ENCODE peak calls at places on chromosomes 5 and 9, in six cellular contexts. E, D, B, Z, I and F are unnamed samples.

GRCh38 chr5:27568811-27569210 is 530.4 kb upstream of the CDH9 start:
- DNase-seq in E (no peak), D (no peak), B (no peak), Z (no peak), I (no peak), F (no peak)

GRCh38 chr9:115240676-115241075 is 122.7 kb upstream of the TNC start:
- DNase-seq in E (no peak), D (no peak), B (no peak), Z (no peak), I (no peak), F (no peak)

GRCh38 chr9:81898851-81899250 is 29.4 kb upstream of the SPATA31D4 start:
- DNase-seq in E (no peak), D (no peak), B (no peak), Z (no peak), I (no peak), F (no peak)

GRCh38 chr5:31854181-31854624 is 215.3 kb downstream of the PDZD2 start:
- DNase-seq in E (no peak), D (no peak), B (no peak), Z (peak), I (peak), F (no peak)

GRCh38 chr9:81092057-81092456 is 597.3 kb downstream of the TLE1 start:
- DNase-seq in E (no peak), D (no peak), B (no peak), Z (no peak), I (no peak), F (no peak)

GRCh38 chr5:158812381-158812780 is 287.3 kb downstream of the EBF1 start:
- DNase-seq in E (no peak), D (peak), B (no peak), Z (no peak), I (no peak), F (no peak)

GRCh38 chr9:137828527-137829259 is 48.9 kb upstream of the CACNA1B start:
- DNase-seq in E (no peak), D (no peak), B (no peak), Z (no peak), I (peak), F (no peak)

GRCh38 chr9:114119242-114120191 is 20.4 kb upstream of the KIF12 start:
- DNase-seq in E (no peak), D (no peak), B (no peak), Z (no peak), I (no peak), F (no peak)

GRCh38 chr5:132458651-132459030 is 31.9 kb downstream of the IRF1 start:
- DNase-seq in E (no peak), D (no peak), B (no peak), Z (peak), I (no peak), F (peak)

GRCh38 chr5:11595045-11595444 is 309.2 kb downstream of the CTNND2 start:
- DNase-seq in E (no peak), D (no peak), B (no peak), Z (no peak), I (no peak), F (no peak)

GRCh38 chr5:54944364-54944763 is 41.0 kb downstream of the ESM1 start:
- DNase-seq in E (no peak), D (no peak), B (no peak), Z (no peak), I (peak), F (no peak)

GRCh38 chr9:5708414-5708813 is 79.5 kb downstream of the RIC1 start:
- DNase-seq in E (no peak), D (no peak), B (no peak), Z (no peak), I (no peak), F (no peak)

GRCh38 chr9:69905291-69905690 is 84.7 kb downstream of the CFAP95 start:
- DNase-seq in E (no peak), D (no peak), B (no peak), Z (no peak), I (no peak), F (no peak)

GRCh38 chr5:73274121-73274520 is 101.1 kb downstream of the TMEM174 start:
- DNase-seq in E (no peak), D (no peak), B (no peak), Z (no peak), I (no peak), F (no peak)

GRCh38 chr9:109129470-109130197 is 9.9 kb upstream of the TMEM245 start:
- DNase-seq in E (no peak), D (no peak), B (no peak), Z (no peak), I (no peak), F (no peak)

GRCh38 chr5:140108093-140109049 is 5.5 kb upstream of the PURA start:
- DNase-seq in E (peak), D (no peak), B (no peak), Z (no peak), I (no peak), F (no peak)

GRCh38 chr9:68851657-68852056 is 146.6 kb downstream of the PIP5K1B start:
- DNase-seq in E (no peak), D (peak), B (no peak), Z (no peak), I (no peak), F (no peak)

GRCh38 chr9:5799314-5799713 is 33.6 kb downstream of the ERMP1 start:
- DNase-seq in E (no peak), D (peak), B (peak), Z (no peak), I (peak), F (no peak)

GRCh38 chr5:119397518-119398380 is 41.9 kb downstream of the TNFAIP8 start:
- DNase-seq in E (no peak), D (no peak), B (peak), Z (no peak), I (no peak), F (no peak)

GRCh38 chr5:135432113-135432512 is 15.0 kb downstream of the DCANP1 start:
- DNase-seq in E (no peak), D (no peak), B (no peak), Z (no peak), I (no peak), F (no peak)

GRCh38 chr5:181217111-181217804 is 5.8 kb upstream of the TRIM41 start:
- DNase-seq in E (no peak), D (no peak), B (no peak), Z (no peak), I (no peak), F (no peak)

GRCh38 chr5:87308024-87308423 is 40.3 kb downstream of the RASA1 start:
- DNase-seq in E (no peak), D (no peak), B (no peak), Z (no peak), I (no peak), F (no peak)

GRCh38 chr5:164868761-164869160 is 1363.3 kb downstream of the MAT2B start:
- DNase-seq in E (no peak), D (no peak), B (no peak), Z (no peak), I (no peak), F (no peak)

GRCh38 chr5:18375637-18376036 is 741.4 kb downstream of the TAF11L14 start:
- DNase-seq in E (no peak), D (peak), B (no peak), Z (no peak), I (no peak), F (no peak)

GRCh38 chr5:135629164-135629563 is 50.4 kb upstream of the CXCL14 start:
- DNase-seq in E (no peak), D (no peak), B (no peak), Z (no peak), I (no peak), F (no peak)